ENCODE peak calls at places on chromosomes 4 and X, in six cellular contexts. One of them, this sample, is unnamed.
A peak's percentile ranks its signal among the peaks of the same experiment; 100 is the strongest.

GRCh38 chr4:154184238-154184637 is 307.4 kb downstream of the DCHS2 start:
- DNase-seq in fibroblast of lung: no peak
- DNase-seq in RWPE2: no peak
- DNase-seq in tibial nerve: no peak
- DNase-seq in A549: no peak
- DNase-seq in HCT116: no peak
- DNase-seq in this sample: no peak

GRCh38 chr4:83387922-83388676 is 53.5 kb upstream of the HPSE start:
- DNase-seq in A549: no peak
- DNase-seq in fibroblast of lung: peak; percentile 2
- DNase-seq in HCT116: no peak
- DNase-seq in tibial nerve: no peak
- DNase-seq in RWPE2: no peak
- DNase-seq in this sample: no peak

GRCh38 chr4:53563824-53564223 is 27.5 kb downstream of the LNX1 start:
- DNase-seq in A549: no peak
- DNase-seq in RWPE2: peak; percentile 81
- DNase-seq in tibial nerve: no peak
- DNase-seq in fibroblast of lung: peak; percentile 44
- DNase-seq in HCT116: no peak
- DNase-seq in this sample: no peak

GRCh38 chrX:124217289-124218251 is 114.9 kb upstream of the TEX13D start:
- DNase-seq in HCT116: no peak
- DNase-seq in fibroblast of lung: no peak
- DNase-seq in A549: no peak
- DNase-seq in tibial nerve: peak; percentile 8
- DNase-seq in RWPE2: peak; percentile 35
- DNase-seq in this sample: peak; percentile 67

GRCh38 chr4:26074672-26075071 is 160.7 kb downstream of the SMIM20 start:
- DNase-seq in fibroblast of lung: no peak
- DNase-seq in A549: no peak
- DNase-seq in HCT116: no peak
- DNase-seq in RWPE2: no peak
- DNase-seq in tibial nerve: peak; percentile 37
- DNase-seq in this sample: no peak

GRCh38 chr4:122744229-122744628 is 11.7 kb downstream of the BBS12 start:
- DNase-seq in HCT116: no peak
- DNase-seq in RWPE2: no peak
- DNase-seq in fibroblast of lung: peak; percentile 77
- DNase-seq in tibial nerve: no peak
- DNase-seq in A549: no peak
- DNase-seq in this sample: no peak

GRCh38 chr4:36285784-36286480 is 4.5 kb downstream of the DTHD1 start:
- DNase-seq in fibroblast of lung: no peak
- DNase-seq in A549: no peak
- DNase-seq in HCT116: peak; percentile 15
- DNase-seq in RWPE2: no peak
- DNase-seq in tibial nerve: no peak
- DNase-seq in this sample: peak; percentile 47

GRCh38 chr4:122652379-122652778 is 31.5 kb upstream of the IL21 start:
- DNase-seq in tibial nerve: peak; percentile 51
- DNase-seq in fibroblast of lung: peak; percentile 87
- DNase-seq in RWPE2: no peak
- DNase-seq in A549: peak; percentile 7
- DNase-seq in HCT116: peak; percentile 60
- DNase-seq in this sample: no peak

GRCh38 chr4:185470503-185471195 is 884 bp downstream of the CCDC110 start:
- DNase-seq in A549: peak; percentile 8
- DNase-seq in fibroblast of lung: peak; percentile 20
- DNase-seq in HCT116: peak; percentile 19
- DNase-seq in RWPE2: no peak
- DNase-seq in tibial nerve: peak; percentile 28
- DNase-seq in this sample: peak; percentile 46

GRCh38 chr4:36551697-36552214 is 270.3 kb downstream of the DTHD1 start:
- DNase-seq in RWPE2: no peak
- DNase-seq in tibial nerve: no peak
- DNase-seq in A549: no peak
- DNase-seq in HCT116: peak; percentile 42
- DNase-seq in fibroblast of lung: no peak
- DNase-seq in this sample: no peak

GRCh38 chr4:185472063-185472542 is 570 bp upstream of the CCDC110 start:
- DNase-seq in tibial nerve: no peak
- DNase-seq in HCT116: no peak
- DNase-seq in RWPE2: no peak
- DNase-seq in A549: no peak
- DNase-seq in fibroblast of lung: peak; percentile 8
- DNase-seq in this sample: no peak

GRCh38 chr4:137226900-137227299 is 305.4 kb downstream of the PCDH18 start:
- DNase-seq in A549: no peak
- DNase-seq in fibroblast of lung: peak; percentile 22
- DNase-seq in RWPE2: no peak
- DNase-seq in HCT116: peak; percentile 16
- DNase-seq in tibial nerve: no peak
- DNase-seq in this sample: no peak

GRCh38 chr4:75653845-75654503 is 19.2 kb downstream of the G3BP2 start:
- DNase-seq in HCT116: no peak
- DNase-seq in A549: peak; percentile 11
- DNase-seq in tibial nerve: no peak
- DNase-seq in RWPE2: no peak
- DNase-seq in fibroblast of lung: peak; percentile 48
- DNase-seq in this sample: no peak

GRCh38 chrX:69428216-69428615 is 75.9 kb upstream of the NALF2 start:
- DNase-seq in RWPE2: no peak
- DNase-seq in fibroblast of lung: no peak
- DNase-seq in tibial nerve: no peak
- DNase-seq in HCT116: no peak
- DNase-seq in A549: no peak
- DNase-seq in this sample: no peak

GRCh38 chrX:27548624-27549023 is 41.5 kb upstream of the DCAF8L2 start:
- DNase-seq in A549: no peak
- DNase-seq in tibial nerve: no peak
- DNase-seq in fibroblast of lung: no peak
- DNase-seq in RWPE2: no peak
- DNase-seq in HCT116: no peak
- DNase-seq in this sample: no peak

GRCh38 chr4:179678093-179678804 is 2236.0 kb upstream of the AGA start:
- DNase-seq in fibroblast of lung: peak; percentile 9
- DNase-seq in tibial nerve: no peak
- DNase-seq in A549: no peak
- DNase-seq in HCT116: no peak
- DNase-seq in RWPE2: no peak
- DNase-seq in this sample: no peak

GRCh38 chrX:47198026-47198686 is 4.5 kb downstream of the UBA1 start:
- DNase-seq in tibial nerve: no peak
- DNase-seq in HCT116: no peak
- DNase-seq in A549: no peak
- DNase-seq in fibroblast of lung: no peak
- DNase-seq in RWPE2: no peak
- DNase-seq in this sample: no peak

GRCh38 chr4:6762244-6762615 is 20.3 kb upstream of the KIAA0232 start:
- DNase-seq in HCT116: no peak
- DNase-seq in A549: no peak
- DNase-seq in RWPE2: peak; percentile 18
- DNase-seq in fibroblast of lung: no peak
- DNase-seq in tibial nerve: no peak
- DNase-seq in this sample: no peak

GRCh38 chr4:125313497-125313896 is 1.3 kb upstream of the FAT4 start:
- DNase-seq in A549: peak; percentile 26
- DNase-seq in tibial nerve: peak; percentile 86
- DNase-seq in RWPE2: no peak
- DNase-seq in fibroblast of lung: peak; percentile 95
- DNase-seq in HCT116: peak; percentile 85
- DNase-seq in this sample: no peak

GRCh38 chr4:169383724-169384123 is 113.0 kb upstream of the SH3RF1 start:
- DNase-seq in RWPE2: no peak
- DNase-seq in A549: peak; percentile 2
- DNase-seq in tibial nerve: no peak
- DNase-seq in fibroblast of lung: peak; percentile 99
- DNase-seq in HCT116: no peak
- DNase-seq in this sample: no peak

GRCh38 chrX:110287605-110288004 is 30.3 kb downstream of the AMMECR1 start:
- DNase-seq in tibial nerve: no peak
- DNase-seq in HCT116: no peak
- DNase-seq in fibroblast of lung: peak; percentile 73
- DNase-seq in RWPE2: no peak
- DNase-seq in A549: no peak
- DNase-seq in this sample: no peak

GRCh38 chr4:122480023-122480422 is 23.5 kb upstream of the IL2 start:
- DNase-seq in tibial nerve: no peak
- DNase-seq in fibroblast of lung: peak; percentile 79
- DNase-seq in A549: no peak
- DNase-seq in HCT116: no peak
- DNase-seq in RWPE2: no peak
- DNase-seq in this sample: no peak

GRCh38 chr4:89134775-89135319 is 23.5 kb downstream of the TIGD2 start:
- DNase-seq in fibroblast of lung: peak; percentile 87
- DNase-seq in A549: no peak
- DNase-seq in tibial nerve: peak; percentile 28
- DNase-seq in RWPE2: no peak
- DNase-seq in HCT116: no peak
- DNase-seq in this sample: no peak

GRCh38 chr4:85420831-85421230 is 54.1 kb upstream of the ARHGAP24 start:
- DNase-seq in fibroblast of lung: no peak
- DNase-seq in HCT116: no peak
- DNase-seq in RWPE2: no peak
- DNase-seq in tibial nerve: no peak
- DNase-seq in A549: no peak
- DNase-seq in this sample: no peak

GRCh38 chr4:82599336-82599735 is 37.5 kb upstream of the TMEM150C start:
- DNase-seq in HCT116: peak; percentile 1
- DNase-seq in fibroblast of lung: no peak
- DNase-seq in RWPE2: no peak
- DNase-seq in tibial nerve: no peak
- DNase-seq in A549: no peak
- DNase-seq in this sample: no peak

GRCh38 chr4:1522606-1523005 is 116.4 kb upstream of the NKX1-1 start:
- DNase-seq in HCT116: no peak
- DNase-seq in fibroblast of lung: no peak
- DNase-seq in A549: no peak
- DNase-seq in tibial nerve: no peak
- DNase-seq in RWPE2: no peak
- DNase-seq in this sample: no peak

GRCh38 chr4:20839957-20840356 is 139.7 kb downstream of the PACRGL start:
- DNase-seq in fibroblast of lung: peak; percentile 70
- DNase-seq in A549: no peak
- DNase-seq in RWPE2: no peak
- DNase-seq in tibial nerve: no peak
- DNase-seq in HCT116: no peak
- DNase-seq in this sample: no peak

GRCh38 chr4:119124314-119124713 is 11.3 kb upstream of the MYOZ2 start:
- DNase-seq in RWPE2: no peak
- DNase-seq in HCT116: no peak
- DNase-seq in fibroblast of lung: peak; percentile 49
- DNase-seq in tibial nerve: no peak
- DNase-seq in A549: no peak
- DNase-seq in this sample: no peak

GRCh38 chr4:102629686-102630085 is 128.5 kb downstream of the NFKB1 start:
- DNase-seq in tibial nerve: no peak
- DNase-seq in RWPE2: no peak
- DNase-seq in fibroblast of lung: no peak
- DNase-seq in HCT116: no peak
- DNase-seq in A549: no peak
- DNase-seq in this sample: no peak

GRCh38 chr4:25813705-25814104 is 49.1 kb downstream of the SEL1L3 start:
- DNase-seq in A549: peak; percentile 18
- DNase-seq in RWPE2: no peak
- DNase-seq in HCT116: no peak
- DNase-seq in tibial nerve: peak; percentile 9
- DNase-seq in fibroblast of lung: peak; percentile 38
- DNase-seq in this sample: no peak

GRCh38 chrX:120087289-120088017 is 10.0 kb upstream of the RHOXF2B start:
- DNase-seq in fibroblast of lung: no peak
- DNase-seq in A549: no peak
- DNase-seq in HCT116: no peak
- DNase-seq in RWPE2: no peak
- DNase-seq in tibial nerve: no peak
- DNase-seq in this sample: no peak

GRCh38 chrX:30570505-30570904 is 7.1 kb downstream of the TASL start:
- DNase-seq in A549: no peak
- DNase-seq in fibroblast of lung: peak; percentile 33
- DNase-seq in tibial nerve: no peak
- DNase-seq in RWPE2: no peak
- DNase-seq in HCT116: peak; percentile 2
- DNase-seq in this sample: no peak
- H3K4me3 ChIP-seq in A549: no peak overlapping the region
- H3K4me3 ChIP-seq in fibroblast of lung: no peak overlapping the region
- H3K4me3 ChIP-seq in tibial nerve: no peak overlapping the region
- H3K4me3 ChIP-seq in RWPE2: no peak overlapping the region
- H3K4me3 ChIP-seq in HCT116: no peak overlapping the region
- H3K4me3 ChIP-seq in this sample: no peak overlapping the region

GRCh38 chr4:40890764-40891163 is 141.0 kb downstream of the NSUN7 start:
- DNase-seq in tibial nerve: no peak
- DNase-seq in HCT116: no peak
- DNase-seq in RWPE2: no peak
- DNase-seq in fibroblast of lung: no peak
- DNase-seq in A549: no peak
- DNase-seq in this sample: no peak
- H3K27ac ChIP-seq in tibial nerve: no peak overlapping the region
- H3K27ac ChIP-seq in HCT116: no peak overlapping the region
- H3K27ac ChIP-seq in RWPE2: no peak overlapping the region
- H3K27ac ChIP-seq in fibroblast of lung: no peak overlapping the region
- H3K27ac ChIP-seq in A549: no peak overlapping the region
- H3K27ac ChIP-seq in this sample: no peak overlapping the region

GRCh38 chrX:71912156-71912555 is 1.5 kb downstream of the NHSL2 start:
- DNase-seq in RWPE2: no peak
- DNase-seq in HCT116: no peak
- DNase-seq in fibroblast of lung: no peak
- DNase-seq in A549: no peak
- DNase-seq in tibial nerve: no peak
- DNase-seq in this sample: no peak
- H3K4me3 ChIP-seq in RWPE2: no peak overlapping the region
- H3K4me3 ChIP-seq in HCT116: no peak overlapping the region
- H3K4me3 ChIP-seq in fibroblast of lung: peak overlapping the region; percentile 46
- H3K4me3 ChIP-seq in A549: peak overlapping the region; percentile 57
- H3K4me3 ChIP-seq in tibial nerve: peak overlapping the region; percentile 18
- H3K4me3 ChIP-seq in this sample: no peak overlapping the region

GRCh38 chr4:74109116-74109791 is 10.3 kb upstream of the CXCL2 start:
- DNase-seq in tibial nerve: peak; percentile 50
- DNase-seq in fibroblast of lung: peak; percentile 98
- DNase-seq in A549: peak; percentile 64
- DNase-seq in HCT116: peak; percentile 81
- DNase-seq in RWPE2: peak; percentile 87
- DNase-seq in this sample: no peak

GRCh38 chr4:74110670-74111069 is 11.7 kb upstream of the CXCL2 start:
- DNase-seq in A549: no peak
- DNase-seq in fibroblast of lung: no peak
- DNase-seq in HCT116: no peak
- DNase-seq in tibial nerve: no peak
- DNase-seq in RWPE2: no peak
- DNase-seq in this sample: no peak

GRCh38 chr4:74105656-74106275 is 6.8 kb upstream of the CXCL2 start:
- DNase-seq in RWPE2: no peak
- DNase-seq in A549: no peak
- DNase-seq in tibial nerve: no peak
- DNase-seq in fibroblast of lung: peak; percentile 52
- DNase-seq in HCT116: no peak
- DNase-seq in this sample: no peak

GRCh38 chr4:74109894-74110605 is 11.1 kb upstream of the CXCL2 start:
- DNase-seq in HCT116: peak; percentile 60
- DNase-seq in A549: peak; percentile 33
- DNase-seq in RWPE2: peak; percentile 77
- DNase-seq in fibroblast of lung: peak; percentile 81
- DNase-seq in tibial nerve: no peak
- DNase-seq in this sample: no peak

GRCh38 chr4:74108457-74109115 is 9.6 kb upstream of the CXCL2 start:
- DNase-seq in A549: no peak
- DNase-seq in HCT116: no peak
- DNase-seq in RWPE2: no peak
- DNase-seq in tibial nerve: no peak
- DNase-seq in fibroblast of lung: no peak
- DNase-seq in this sample: no peak
- H3K27ac ChIP-seq in A549: peak overlapping the region; percentile 95
- H3K27ac ChIP-seq in HCT116: peak overlapping the region; percentile 54
- H3K27ac ChIP-seq in RWPE2: peak overlapping the region; percentile 100
- H3K27ac ChIP-seq in tibial nerve: no peak overlapping the region
- H3K27ac ChIP-seq in fibroblast of lung: peak overlapping the region; percentile 74
- H3K27ac ChIP-seq in this sample: no peak overlapping the region